ENCODE peak calls at places on chromosomes 16 and 17, in ten cellular contexts. M is heart left ventricle, G is uterus, O is esophagus squamous epithelium, H is IMR-90, B is suprapubic skin, U is stomach, N is body of pancreas, Y is transverse colon, J is esophagus muscularis mucosa. T is an unnamed sample.

GRCh38 chr16:75000481-75001081 is 1.8 kb downstream of the ZNRF1 start:
- DNase-seq in H (peak; percentile 37), G (no peak), M (no peak), Y (no peak), N (no peak), U (no peak), B (no peak), O (no peak), J (peak; percentile 86), T (peak; percentile 46)

GRCh38 chr17:46940692-46941404 is 17.9 kb downstream of the GOSR2 start:
- DNase-seq in H (peak; percentile 60), Y (peak; percentile 72), U (peak; percentile 79), J (no peak), G (peak; percentile 58), M (peak; percentile 75), B (no peak), N (peak; percentile 81), O (peak; percentile 17), T (peak; percentile 65)

GRCh38 chr17:72725432-72726068 is 366.9 kb downstream of the SLC39A11 start:
- DNase-seq in O (no peak), H (peak; percentile 66), G (no peak), J (no peak), B (no peak), Y (peak; percentile 69), U (peak; percentile 69), M (no peak), N (peak; percentile 60), T (peak; percentile 47)

GRCh38 chr17:55709984-55710383 is 12.7 kb downstream of the TMEM100 start:
- DNase-seq in N (no peak), U (no peak), Y (no peak), H (no peak), G (no peak), M (no peak), J (no peak), B (no peak), O (no peak), T (no peak)

GRCh38 chr17:61131555-61131954 is 268.1 kb upstream of the TBX2 start:
- DNase-seq in M (no peak), J (no peak), Y (no peak), O (no peak), H (no peak), G (no peak), B (no peak), U (no peak), N (no peak), T (no peak)

GRCh38 chr16:54312502-54312991 is 26.0 kb upstream of the IRX3 start:
- DNase-seq in N (no peak), U (no peak), B (no peak), H (no peak), O (no peak), J (no peak), G (no peak), Y (no peak), M (no peak), T (no peak)

GRCh38 chr16:68503334-68503733 is 35.8 kb upstream of the ZFP90 start:
- DNase-seq in H (peak; percentile 21), N (no peak), U (no peak), B (no peak), O (no peak), J (no peak), G (no peak), M (no peak), Y (no peak), T (no peak)

GRCh38 chr16:81939164-81940067 is 71.9 kb downstream of the SDR42E1 start:
- DNase-seq in G (no peak), U (no peak), M (no peak), B (no peak), J (peak; percentile 37), O (no peak), N (no peak), Y (no peak), H (no peak), T (no peak)

GRCh38 chr16:71628810-71629209 is 2.8 kb downstream of the MARVELD3 start:
- DNase-seq in G (no peak), B (no peak), U (no peak), O (no peak), N (peak; percentile 35), Y (no peak), J (no peak), M (no peak), H (no peak), T (peak; percentile 77)

DNA sequence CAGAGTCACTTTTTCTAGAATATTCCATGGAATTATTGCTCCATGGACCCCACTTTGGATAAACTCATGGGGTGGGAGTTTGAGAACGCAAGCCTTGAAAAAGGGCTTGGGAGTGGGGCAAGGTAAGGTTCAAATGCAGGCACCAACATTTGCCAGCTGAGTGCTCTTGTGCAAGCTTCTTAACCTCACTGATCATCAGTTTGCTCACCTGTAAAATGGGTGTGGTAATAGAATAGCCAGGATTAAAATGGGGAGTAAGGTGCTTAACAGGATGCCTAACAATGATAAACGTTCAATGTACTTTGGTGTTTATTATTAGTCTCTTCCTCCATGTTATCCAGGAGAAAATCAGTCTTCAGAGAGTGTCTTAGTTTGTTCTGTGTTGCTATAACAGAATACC is 39.0 kb downstream of the CACNG5 start:
- DNase-seq in G (no peak), M (no peak), N (no peak), B (peak; percentile 12), J (no peak), H (no peak), U (no peak), O (no peak), Y (no peak), T (no peak)
- H3K27me3 ChIP-seq in G (no peaks in the 10 kb centered on the region), M (peaks cover 3% of the 10 kb centered on the region), N (no peaks in the 10 kb centered on the region), B (peaks cover 9% of the 10 kb centered on the region), J (peaks cover 10% of the 10 kb centered on the region), H (peaks cover 17% of the 10 kb centered on the region), U (peaks cover 26% of the 10 kb centered on the region), O (no peaks in the 10 kb centered on the region), Y (no peaks in the 10 kb centered on the region), T (no peaks in the 10 kb centered on the region)

GRCh38 chr16:1541293-1542165 is 8.1 kb downstream of the TMEM204 start:
- DNase-seq in N (no peak), Y (no peak), O (no peak), J (no peak), H (no peak), U (no peak), M (no peak), B (no peak), G (no peak), T (no peak)

GRCh38 chr16:1542166-1542500 is 8.7 kb downstream of the TMEM204 start:
- DNase-seq in U (no peak), J (no peak), N (no peak), O (no peak), M (no peak), G (no peak), H (no peak), Y (no peak), B (no peak), T (no peak)

GRCh38 chr16:1542533-1542932 is 9.1 kb downstream of the TMEM204 start:
- DNase-seq in U (no peak), Y (no peak), G (no peak), O (no peak), H (no peak), B (no peak), M (no peak), J (no peak), N (no peak), T (no peak)

GRCh38 chr16:1545044-1545736 is 11.7 kb downstream of the TMEM204 start:
- DNase-seq in U (no peak), G (peak; percentile 67), Y (no peak), M (peak; percentile 83), N (no peak), J (no peak), H (no peak), O (no peak), B (no peak), T (no peak)

GRCh38 chr16:1543085-1543896 is 9.8 kb downstream of the TMEM204 start:
- DNase-seq in Y (peak; percentile 43), N (no peak), M (peak; percentile 90), J (no peak), B (no peak), O (no peak), G (peak; percentile 79), U (peak; percentile 32), H (peak; percentile 76), T (peak; percentile 51)
- TF ChIP-seq CTCF in Y (no peak), N (no peak), M (no peak), J (no peak), B (no peak), O (no peak), G (no peak), U (no peak), H (peak; percentile 2), T (no peak)

GRCh38 chr17:28816540-28816939 is 26.1 kb downstream of the FAM222B start:
- DNase-seq in O (no peak), M (no peak), Y (no peak), J (no peak), G (no peak), H (no peak), U (no peak), N (no peak), B (no peak), T (no peak)

GRCh38 chr17:28812980-28813377 is 29.6 kb downstream of the FAM222B start:
- DNase-seq in B (no peak), U (no peak), N (no peak), H (peak; percentile 71), O (no peak), M (no peak), J (no peak), Y (no peak), G (no peak), T (no peak)

GRCh38 chr17:28811594-28812135 is 30.9 kb downstream of the FAM222B start:
- DNase-seq in J (no peak), O (no peak), M (no peak), B (no peak), G (no peak), U (no peak), N (no peak), H (peak; percentile 21), Y (peak; percentile 21), T (no peak)

GRCh38 chr17:28810437-28810836 is 32.2 kb downstream of the FAM222B start:
- DNase-seq in N (no peak), H (no peak), B (no peak), J (no peak), G (no peak), O (no peak), U (no peak), Y (no peak), M (no peak), T (no peak)

GRCh38 chr17:28812136-28812979 is 30.2 kb downstream of the FAM222B start:
- DNase-seq in O (peak; percentile 84), G (peak; percentile 96), Y (peak; percentile 98), M (peak; percentile 99), N (peak; percentile 97), J (peak; percentile 98), H (peak; percentile 96), U (peak; percentile 97), B (peak; percentile 98), T (peak; percentile 98)
- TF ChIP-seq POLR2A in O (no peak), G (peak; percentile 48), Y (peak; percentile 33), M (no peak), N (peak; percentile 58), J (peak; percentile 20), H (peak; percentile 72), U (no peak), B (no peak), T (peak; percentile 49)

DNA sequence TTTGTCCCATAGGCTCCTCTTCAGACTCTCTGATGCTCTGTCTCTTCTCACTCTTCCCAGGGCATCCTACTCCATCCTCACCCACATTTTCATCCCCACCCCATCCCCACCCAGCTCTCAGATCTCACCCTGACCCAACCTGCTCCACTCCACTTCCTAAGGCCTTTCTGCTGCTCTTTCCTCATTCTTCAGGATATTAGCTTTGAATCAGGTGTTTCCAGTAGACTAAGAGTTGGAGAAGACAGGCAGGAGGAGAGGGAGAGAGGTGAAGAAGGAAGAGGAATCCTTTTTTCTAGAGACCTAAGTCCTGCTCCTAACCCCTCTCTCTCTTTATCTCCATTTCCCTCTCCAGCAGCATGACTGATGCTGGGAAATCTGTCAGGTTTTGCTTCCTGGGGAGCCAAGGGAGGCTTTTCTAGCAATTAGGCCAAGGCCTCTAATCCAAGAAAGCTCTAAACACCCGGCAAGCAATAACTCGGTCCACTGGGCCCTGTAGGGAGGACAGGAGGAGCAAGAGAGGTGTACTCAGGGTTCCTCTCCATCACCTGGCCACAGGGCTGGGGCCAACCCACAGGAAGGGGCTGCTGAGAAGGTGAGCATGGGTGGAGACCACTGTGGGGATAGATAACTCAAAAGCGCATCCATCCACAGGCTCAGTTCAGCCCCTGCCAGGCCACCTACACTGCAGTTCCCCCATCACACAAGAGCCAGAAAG is 133.3 kb downstream of the TMEM132E start:
- DNase-seq in N (no peak), U (no peak), O (no peak), G (no peak), B (no peak), H (no peak), M (no peak), Y (no peak), J (peak; percentile 88), T (no peak)
- H3K27me3 ChIP-seq in N (no peaks in the 10 kb centered on the region), U (peaks cover 61% of the 10 kb centered on the region), O (no peaks in the 10 kb centered on the region), G (no peaks in the 10 kb centered on the region), B (peaks cover 19% of the 10 kb centered on the region), H (no peaks in the 10 kb centered on the region), M (no peaks in the 10 kb centered on the region), Y (no peaks in the 10 kb centered on the region), J (peaks cover 60% of the 10 kb centered on the region), T (no peaks in the 10 kb centered on the region)

T was measured in thyroid gland.